ENCODE peak calls at places on chromosomes 13 and 19, in five cellular contexts. D, N, W, K and B are unnamed samples.

GRCh38 chr13:27117947-27118346 is 53.7 kb downstream of the USP12 start:
- DNase-seq in K (no peak), W (no peak), N (no peak), D (no peak), B (no peak)

GRCh38 chr13:21885714-21886224 is 214.9 kb downstream of the FGF9 start:
- DNase-seq in W (no peak), N (no peak), K (no peak), D (no peak), B (no peak)

GRCh38 chr19:1251503-1252220 is 3.3 kb downstream of the MIDN start:
- DNase-seq in N (no peak), D (no peak), W (no peak), K (no peak), B (peak; percentile 38)

GRCh38 chr19:49701271-49701786 is 10.4 kb downstream of the CPT1C start:
- DNase-seq in K (no peak), W (peak; percentile 54), N (no peak), D (no peak), B (peak; percentile 16)

GRCh38 chr13:49042476-49042875 is 66.8 kb downstream of the FNDC3A start:
- DNase-seq in K (no peak), D (no peak), N (no peak), W (no peak), B (no peak)

GRCh38 chr19:33402421-33403220 is 29.1 kb downstream of the CEBPG start:
- DNase-seq in W (no peak), K (no peak), D (no peak), N (no peak), B (no peak)

GRCh38 chr19:43353606-43354304 is at the start of gene CD177:
- DNase-seq in D (peak; percentile 3), K (no peak), W (no peak), N (no peak), B (no peak)

GRCh38 chr19:45076029-45076850 is at the start of gene ZNF296:
- DNase-seq in K (peak; percentile 51), W (peak; percentile 91), D (peak; percentile 50), N (no peak), B (peak; percentile 68)

GRCh38 chr19:43704002-43704705 is 11.7 kb upstream of the IRGC start:
- DNase-seq in K (no peak), N (no peak), W (no peak), D (no peak), B (no peak)

GRCh38 chr19:5977222-5977784 is 637 bp downstream of the RANBP3 start:
- DNase-seq in K (no peak), D (no peak), N (no peak), W (no peak), B (no peak)

GRCh38 chr13:50788551-50788950 is 54.9 kb downstream of the DLEU7 start:
- DNase-seq in K (no peak), N (no peak), D (no peak), W (no peak), B (no peak)

GRCh38 chr13:96229356-96229755 is 139.4 kb downstream of the HS6ST3 start:
- DNase-seq in K (peak; percentile 17), N (peak; percentile 17), D (no peak), W (peak; percentile 43), B (peak; percentile 14)

GRCh38 chr13:52012512-52012836 is 276 bp downstream of the ALG11 start:
- DNase-seq in N (no peak), W (no peak), K (no peak), D (no peak), B (no peak)

DNA sequence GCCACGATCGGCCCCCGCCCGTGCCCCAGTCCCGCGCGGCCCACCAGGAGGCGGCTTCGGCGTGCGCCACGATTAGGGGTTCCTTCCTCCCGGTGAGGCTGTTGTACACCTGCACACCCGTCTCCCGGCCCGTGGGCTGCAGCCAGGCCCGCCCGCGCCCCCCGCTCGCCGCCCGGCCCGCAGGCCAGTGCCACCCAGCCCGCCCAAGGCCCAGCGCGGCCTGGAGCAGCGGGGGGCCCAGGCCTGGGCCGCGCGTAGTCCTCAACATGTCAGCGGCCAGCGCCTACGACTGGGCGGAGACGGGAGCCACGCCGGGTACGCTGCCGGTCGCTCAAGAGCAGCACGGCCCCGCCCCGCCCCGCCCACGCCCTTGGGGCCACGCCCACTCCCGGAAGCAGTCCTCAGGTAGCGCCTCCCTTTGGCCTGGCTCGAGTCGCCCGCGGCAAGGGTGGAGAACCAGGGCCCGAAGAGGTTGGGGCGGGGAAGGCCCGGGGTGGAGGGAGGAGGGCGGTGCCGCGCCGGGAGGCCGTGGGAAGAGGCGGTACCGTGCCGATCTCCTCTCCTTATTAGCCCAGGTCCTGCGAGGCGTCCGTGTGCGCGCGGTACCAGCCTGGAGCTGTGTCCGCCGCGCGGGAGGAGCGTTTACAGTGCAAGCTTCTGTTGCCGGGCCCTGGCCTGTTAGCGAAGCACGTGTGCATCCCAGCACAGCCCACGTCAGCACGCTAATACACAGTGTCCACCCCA is at the start of gene CARS2:
- DNase-seq in W (peak; percentile 99), N (peak; percentile 91), K (peak; percentile 97), D (peak; percentile 95), B (peak; percentile 99)
- H3K23ac ChIP-seq in W (no peak within 1 kb of the TSS), N (no peak within 1 kb of the TSS), K (peak within 1 kb of the TSS; percentile 72), D (peak within 1 kb of the TSS; percentile 58), B (peak within 1 kb of the TSS; percentile 100)

GRCh38 chr13:20137875-20138274 is 23.0 kb downstream of the GJA3 start:
- DNase-seq in N (no peak), D (no peak), K (no peak), W (no peak), B (no peak)
- H3K27me3 ChIP-seq in N (no peaks in the 10 kb centered on the region), D (peaks cover 36% of the 10 kb centered on the region), K (peaks cover 16% of the 10 kb centered on the region), W (no peaks in the 10 kb centered on the region), B (no peaks in the 10 kb centered on the region)

GRCh38 chr19:36100476-36100875 is 10.5 kb upstream of the OVOL3 start:
- DNase-seq in D (no peak), N (no peak), W (no peak), K (no peak), B (no peak)

GRCh38 chr19:36103842-36104552 is 6.9 kb upstream of the OVOL3 start:
- DNase-seq in K (no peak), W (no peak), N (no peak), D (no peak), B (peak; percentile 44)

GRCh38 chr19:36101550-36102327 is 9.2 kb upstream of the OVOL3 start:
- DNase-seq in D (no peak), N (no peak), K (no peak), W (no peak), B (no peak)

GRCh38 chr19:36106441-36106840 is 4.5 kb upstream of the OVOL3 start:
- DNase-seq in W (no peak), K (no peak), N (no peak), D (no peak), B (no peak)

GRCh38 chr19:36103040-36103626 is 7.8 kb upstream of the OVOL3 start:
- DNase-seq in D (no peak), K (no peak), N (no peak), W (no peak), B (no peak)
- H2BK12ac ChIP-seq in D (no peak overlapping the region), K (no peak overlapping the region), N (no peak overlapping the region), W (no peak overlapping the region), B (no peak overlapping the region)

GRCh38 chr13:28624707-28625432 is 34.1 kb upstream of the POMP start:
- DNase-seq in D (no peak), W (no peak), K (no peak), N (no peak), B (no peak)
- H3K23ac ChIP-seq in D (peak overlapping the region; percentile 80), W (no peak overlapping the region), K (no peak overlapping the region), N (no peak overlapping the region), B (no peak overlapping the region)

DNA sequence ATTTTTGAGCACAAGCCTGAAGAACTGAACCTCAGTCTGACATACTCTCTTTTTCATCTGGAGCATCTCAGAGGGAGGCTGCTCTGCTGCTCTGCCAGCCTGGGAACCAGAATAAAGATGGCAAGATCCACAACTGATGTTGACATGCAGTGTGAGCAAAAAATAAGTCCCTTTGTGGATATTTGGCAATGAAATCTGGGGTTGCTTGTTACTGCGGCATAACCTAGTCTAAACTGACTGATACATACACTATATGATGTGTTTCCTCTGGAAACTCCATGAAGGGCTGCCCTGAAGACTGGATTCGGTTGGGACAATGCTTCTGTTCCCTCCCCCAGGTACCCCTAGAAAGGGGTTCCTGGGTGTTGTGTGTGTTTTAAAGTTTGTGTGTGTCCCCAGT is 106.7 kb downstream of the IER2 start:
- DNase-seq in D (no peak), N (no peak), K (no peak), W (no peak), B (no peak)
- H3K27me3 ChIP-seq in D (no peaks in the 10 kb centered on the region), N (no peaks in the 10 kb centered on the region), K (peaks cover 8% of the 10 kb centered on the region), W (no peaks in the 10 kb centered on the region), B (no peaks in the 10 kb centered on the region)

DNA sequence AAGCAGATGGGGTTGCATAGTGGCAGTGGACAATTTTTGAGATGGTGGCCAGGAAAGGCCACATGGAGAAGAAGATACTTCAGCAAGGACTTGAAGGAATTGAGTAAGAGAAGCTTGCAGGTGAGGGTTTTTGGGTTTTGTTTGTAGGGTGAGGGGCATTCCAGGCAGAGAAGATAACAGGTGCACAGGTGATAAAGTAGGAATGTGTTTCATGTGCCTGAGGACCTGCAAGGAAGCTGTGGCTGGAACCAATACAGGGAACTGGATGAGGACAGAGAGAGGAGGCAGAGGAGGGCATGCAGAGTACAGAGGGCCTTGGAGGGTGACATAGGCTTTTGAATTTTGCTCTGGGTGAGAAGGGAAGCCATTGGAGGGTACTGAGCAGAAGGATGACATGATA is 314.5 kb downstream of the KLF12 start:
- DNase-seq in W (no peak), K (no peak), D (no peak), N (no peak), B (no peak)
- H2BK12ac ChIP-seq in W (no peak overlapping the region), K (no peak overlapping the region), D (no peak overlapping the region), N (no peak overlapping the region), B (no peak overlapping the region)

GRCh38 chr19:12800344-12800732 is 1.3 kb downstream of the PRDX2 start:
- DNase-seq in W (no peak), D (no peak), K (peak; percentile 71), N (no peak), B (no peak)
- H3K23ac ChIP-seq in W (no peak overlapping the region), D (no peak overlapping the region), K (no peak overlapping the region), N (no peak overlapping the region), B (no peak overlapping the region)

GRCh38 chr13:78603240-78603947 is at the start of gene POU4F1:
- DNase-seq in D (peak; percentile 81), K (no peak), W (peak; percentile 93), N (no peak), B (peak; percentile 11)
- H3K27me3 ChIP-seq in D (peaks cover 96% of the 10 kb centered on the region), K (peaks cover 97% of the 10 kb centered on the region), W (peaks cover 92% of the 10 kb centered on the region), N (peaks cover 97% of the 10 kb centered on the region), B (peaks cover 87% of the 10 kb centered on the region)

DNA sequence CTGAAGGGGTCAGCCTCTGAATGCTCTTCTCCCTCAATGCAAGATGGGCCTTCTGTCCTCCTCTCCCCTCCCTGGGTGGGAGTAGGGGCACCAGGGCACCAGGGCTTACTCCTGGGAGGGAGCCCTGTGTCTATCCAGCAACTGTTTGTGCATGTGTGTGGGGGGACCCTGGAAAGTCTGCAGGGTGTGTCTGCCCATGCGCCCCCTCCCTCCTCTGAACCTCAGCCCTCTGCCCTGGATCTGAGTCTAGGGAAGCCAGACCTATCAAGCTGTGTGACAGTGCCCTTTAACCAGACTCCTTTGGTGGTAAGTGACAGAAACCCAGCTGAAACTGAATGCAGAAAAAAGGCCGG is 213.3 kb upstream of the ZNF536 start:
- DNase-seq in D (no peak), N (no peak), W (no peak), K (no peak), B (no peak)
- H2BK12ac ChIP-seq in D (no peak overlapping the region), N (no peak overlapping the region), W (no peak overlapping the region), K (no peak overlapping the region), B (no peak overlapping the region)